ENCODE peak calls at places on chromosomes 5 and 9, in six cellular contexts. S is T-cell; P is PC-3; W is pancreas; Q is Panc1; E is stimulated activated effector memory CD8-positive, alpha-beta T cell treated with anti-CD3 and anti-CD28 coated beads, Interleukin-12 subunit alpha, Interleukin-12 subunit beta, amount 100 ng/mL, for 72 hours. X is an unnamed sample.

GRCh38 chr5:148820778-148821395 is 5.5 kb upstream of the ADRB2 start:
- ATAC-seq in S (no peak), P (peak; percentile 56), W (peak; percentile 48), Q (peak; percentile 83), E (peak; percentile 57), X (peak; percentile 34)

GRCh38 chr5:143760137-143760505 is 51.8 kb upstream of the HMHB1 start:
- ATAC-seq in S (no peak), P (no peak), W (no peak), Q (no peak), E (peak; percentile 76), X (no peak)

GRCh38 chr9:69211424-69212036 is 37.5 kb downstream of the TJP2 start:
- ATAC-seq in S (no peak), P (no peak), W (no peak), Q (no peak), E (no peak), X (no peak)

GRCh38 chr5:133817456-133817855 is 151.0 kb downstream of the C5orf15 start:
- ATAC-seq in S (no peak), P (no peak), W (no peak), Q (no peak), E (no peak), X (no peak)

GRCh38 chr9:22307013-22307711 is 139.5 kb upstream of the DMRTA1 start:
- ATAC-seq in S (no peak), P (peak; percentile 45), W (peak; percentile 85), Q (no peak), E (no peak), X (no peak)

GRCh38 chr9:128208943-128209695 is 5.9 kb downstream of the DNM1 start:
- ATAC-seq in S (no peak), P (no peak), W (no peak), Q (no peak), E (no peak), X (no peak)

GRCh38 chr5:74266132-74266531 is 374.4 kb downstream of the ENC1 start:
- ATAC-seq in S (no peak), P (no peak), W (peak; percentile 66), Q (no peak), E (no peak), X (no peak)

GRCh38 chr5:66898241-66899039 is 298.2 kb downstream of the CD180 start:
- ATAC-seq in S (no peak), P (no peak), W (no peak), Q (no peak), E (no peak), X (no peak)

GRCh38 chr5:96924016-96924443 is 11.8 kb upstream of the LNPEP start:
- ATAC-seq in S (peak; percentile 93), P (peak; percentile 82), W (peak; percentile 52), Q (no peak), E (no peak), X (peak; percentile 54)

GRCh38 chr9:100575765-100576368 is 2.0 kb upstream of the CAVIN4 start:
- ATAC-seq in S (no peak), P (peak; percentile 97), W (no peak), Q (no peak), E (peak; percentile 42), X (peak; percentile 64)

GRCh38 chr5:163453705-163454104 is 6.2 kb downstream of the NUDCD2 start:
- ATAC-seq in S (no peak), P (no peak), W (no peak), Q (no peak), E (no peak), X (no peak)

GRCh38 chr9:121333950-121334773 is 35.9 kb downstream of the STOM start:
- ATAC-seq in S (no peak), P (no peak), W (no peak), Q (no peak), E (no peak), X (peak; percentile 5)

GRCh38 chr9:8338249-8338721 is 538.7 kb upstream of the DMAC1 start:
- ATAC-seq in S (no peak), P (no peak), W (peak; percentile 86), Q (no peak), E (no peak), X (no peak)

X was measured in esophagus mucosa.